ENCODE peak calls at places on chromosomes 1 and 21, in ten cellular contexts. S is GM23248; J is ascending aorta; B is uterus; I is fibroblast of pulmonary artery; C is CD4-positive, CD25-positive, alpha-beta regulatory T cell; U is psoas muscle; Q is astrocyte of the spinal cord; X is fibroblast of lung; R is tibial nerve. M is an unnamed sample.

GRCh38 chr1:206556047-206556747 is 48.9 kb downstream of the RASSF5 start:
- DNase-seq in S (no peak), J (no peak), B (no peak), I (no peak), C (no peak), U (no peak), Q (no peak), X (no peak), R (no peak), M (no peak)

GRCh38 chr1:223421025-223421424 is 27.8 kb downstream of the CCDC185 start:
- DNase-seq in S (no peak), J (no peak), B (no peak), I (no peak), C (no peak), U (no peak), Q (no peak), X (no peak), R (no peak), M (no peak)

GRCh38 chr1:40806724-40807675 is 23.4 kb downstream of the KCNQ4 start:
- DNase-seq in S (no peak), J (peak; percentile 88), B (peak; percentile 64), I (no peak), C (no peak), U (no peak), Q (no peak), X (no peak), R (no peak), M (peak; percentile 43)

GRCh38 chr21:32412162-32412997 is at the start of gene EVA1C:
- DNase-seq in S (peak; percentile 72), J (peak; percentile 84), B (peak; percentile 77), I (peak; percentile 77), C (peak; percentile 71), U (peak; percentile 84), Q (peak; percentile 19), X (peak; percentile 32), R (peak; percentile 49), M (peak; percentile 77)

GRCh38 chr1:16938351-16939321 is 16.9 kb downstream of the CROCC start:
- DNase-seq in S (peak; percentile 35), J (no peak), B (no peak), I (no peak), C (no peak), U (no peak), Q (no peak), X (no peak), R (no peak), M (no peak)

GRCh38 chr1:230066466-230067404 is at the start of gene GALNT2:
- DNase-seq in S (peak; percentile 97), J (peak; percentile 94), B (peak; percentile 86), I (peak; percentile 82), C (peak; percentile 86), U (peak; percentile 94), Q (peak; percentile 78), X (peak; percentile 82), R (peak; percentile 79), M (peak; percentile 87)

GRCh38 chr1:234977891-234978396 is 150.7 kb downstream of the TOMM20 start:
- DNase-seq in S (no peak), J (no peak), B (no peak), I (no peak), C (no peak), U (no peak), Q (no peak), X (no peak), R (no peak), M (no peak)

GRCh38 chr1:228064296-228064695 is 18.2 kb upstream of the ARF1 start:
- DNase-seq in S (no peak), J (no peak), B (no peak), I (no peak), C (no peak), U (peak; percentile 26), Q (no peak), X (no peak), R (no peak), M (no peak)

GRCh38 chr1:155062151-155062686 is 1.3 kb upstream of the EFNA4 start:
- DNase-seq in S (peak; percentile 11), J (no peak), B (peak; percentile 38), I (no peak), C (no peak), U (no peak), Q (no peak), X (no peak), R (no peak), M (no peak)

GRCh38 chr1:155064109-155064812 is 721 bp downstream of the EFNA4 start:
- DNase-seq in S (peak; percentile 65), J (no peak), B (no peak), I (no peak), C (no peak), U (no peak), Q (no peak), X (peak; percentile 41), R (no peak), M (no peak)

GRCh38 chr1:155063550-155064108 is at the start of gene EFNA4:
- DNase-seq in S (peak; percentile 89), J (peak; percentile 87), B (peak; percentile 82), I (peak; percentile 84), C (peak; percentile 78), U (peak; percentile 86), Q (peak; percentile 81), X (peak; percentile 83), R (peak; percentile 59), M (peak; percentile 89)

GRCh38 chr1:155062702-155063411 is 683 bp upstream of the EFNA4 start:
- DNase-seq in S (peak; percentile 69), J (peak; percentile 82), B (peak; percentile 59), I (peak; percentile 40), C (peak; percentile 49), U (no peak), Q (peak; percentile 50), X (peak; percentile 25), R (no peak), M (peak; percentile 70)

DNA sequence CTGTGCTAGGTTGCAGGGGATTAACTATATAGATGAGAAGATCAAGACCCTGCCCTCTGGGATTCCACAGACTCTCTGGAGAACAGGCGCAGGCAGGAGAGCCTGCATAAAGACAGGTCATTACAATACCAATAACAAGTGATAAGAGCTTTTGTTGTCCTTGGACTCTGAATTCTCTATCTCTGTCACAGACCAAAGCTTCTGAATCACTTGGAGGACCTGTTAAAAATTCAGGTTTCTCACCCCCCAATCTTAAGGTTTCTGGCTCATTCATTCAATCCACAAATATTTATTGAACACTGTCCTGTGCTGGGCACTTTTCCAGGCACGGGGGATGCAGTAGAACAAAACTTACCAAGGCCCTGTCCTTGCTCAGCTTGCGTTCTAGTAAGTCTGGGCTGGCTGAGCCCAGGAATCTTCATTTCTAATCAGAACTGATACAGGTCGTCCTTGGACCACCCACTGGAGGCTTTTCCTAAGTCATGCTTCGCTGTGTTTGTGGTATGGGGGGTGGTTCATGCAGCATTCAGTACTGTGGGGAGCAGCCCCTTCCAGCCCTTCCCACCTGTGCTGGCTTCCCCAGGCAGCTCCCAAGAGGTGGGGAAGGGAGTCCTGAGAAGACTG is 1.4 kb downstream of the EFNA4 start:
- DNase-seq in S (no peak), J (no peak), B (no peak), I (no peak), C (no peak), U (no peak), Q (no peak), X (no peak), R (no peak), M (no peak)
- H3K4me3 ChIP-seq in S (peak overlapping the region; percentile 96), J (no peak overlapping the region), B (no peak overlapping the region), I (no peak overlapping the region), C (no peak overlapping the region), U (no peak overlapping the region), Q (no peak overlapping the region), X (no peak overlapping the region), R (no peak overlapping the region), M (no peak overlapping the region)

DNA sequence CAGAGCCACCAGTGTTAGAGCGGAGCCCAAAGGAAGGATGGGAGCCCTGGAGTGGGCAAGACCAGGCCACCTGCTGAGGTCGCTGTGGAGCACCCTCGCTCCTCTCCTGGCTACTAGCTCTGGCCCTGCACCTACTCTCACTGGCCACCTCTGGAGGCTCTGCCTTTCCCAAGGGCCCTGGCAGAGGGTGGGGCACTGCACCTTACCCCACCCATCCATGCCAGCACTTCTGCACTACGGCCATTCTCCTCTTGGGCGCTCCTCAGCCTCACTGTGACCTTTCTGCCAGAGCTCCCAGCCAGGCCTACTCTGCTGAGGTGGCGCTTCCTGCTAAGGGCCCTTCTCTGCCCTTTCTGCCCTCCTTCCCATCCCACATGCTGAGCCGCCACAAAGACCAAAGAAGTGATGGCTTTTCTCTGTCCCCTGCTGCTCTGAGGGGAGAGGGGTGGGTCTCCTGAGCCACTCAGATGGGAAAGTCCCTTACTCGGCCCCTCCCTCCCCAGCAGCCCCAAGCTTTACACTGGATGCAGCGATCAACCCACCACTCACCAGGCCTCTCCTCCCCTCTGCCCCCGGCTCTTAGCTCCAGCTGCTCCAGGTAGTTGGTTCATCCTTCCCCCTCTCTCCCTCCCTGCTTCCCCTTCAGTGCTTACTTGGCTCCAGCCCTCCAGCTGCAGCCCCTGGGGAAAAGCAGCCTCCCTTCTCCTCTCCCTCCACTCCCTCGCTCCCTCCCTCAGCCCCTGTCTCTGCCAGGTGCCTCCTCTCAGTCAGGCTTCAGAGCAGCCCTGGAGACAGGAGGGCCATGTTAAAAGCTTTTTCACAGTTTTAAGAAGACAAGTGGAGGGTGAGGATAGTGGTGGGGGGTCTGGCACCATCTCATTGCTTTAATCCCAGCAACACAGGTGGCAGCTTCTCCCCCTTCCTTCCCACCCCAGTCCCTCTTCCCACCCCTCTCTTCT is 14.8 kb upstream of the TMEM222 start:
- DNase-seq in S (no peak), J (no peak), B (no peak), I (no peak), C (no peak), U (no peak), Q (no peak), X (no peak), R (no peak), M (no peak)
- H3K4me3 ChIP-seq in S (no peak overlapping the region), J (no peak overlapping the region), B (no peak overlapping the region), I (no peak overlapping the region), C (no peak overlapping the region), U (no peak overlapping the region), Q (no peak overlapping the region), X (no peak overlapping the region), R (no peak overlapping the region), M (no peak overlapping the region)

GRCh38 chr1:44810101-44810761 is 1.9 kb downstream of the BTBD19 start:
- DNase-seq in S (no peak), J (peak; percentile 87), B (peak; percentile 62), I (no peak), C (no peak), U (peak; percentile 80), Q (peak; percentile 62), X (peak; percentile 38), R (peak; percentile 43), M (no peak)

GRCh38 chr1:44807364-44808062 is 362 bp upstream of the DYNLT4 start:
- DNase-seq in S (peak; percentile 100), J (peak; percentile 100), B (peak; percentile 97), I (peak; percentile 100), C (peak; percentile 85), U (peak; percentile 97), Q (peak; percentile 100), X (peak; percentile 100), R (peak; percentile 97), M (peak; percentile 99)

GRCh38 chr1:44806704-44807363 is at the start of gene DYNLT4:
- DNase-seq in S (no peak), J (no peak), B (no peak), I (no peak), C (no peak), U (peak; percentile 49), Q (no peak), X (no peak), R (no peak), M (no peak)

GRCh38 chr1:44808938-44809917 is 905 bp downstream of the BTBD19 start:
- DNase-seq in S (peak; percentile 92), J (peak; percentile 86), B (peak; percentile 69), I (peak; percentile 86), C (peak; percentile 82), U (peak; percentile 72), Q (peak; percentile 80), X (peak; percentile 86), R (no peak), M (peak; percentile 60)

DNA sequence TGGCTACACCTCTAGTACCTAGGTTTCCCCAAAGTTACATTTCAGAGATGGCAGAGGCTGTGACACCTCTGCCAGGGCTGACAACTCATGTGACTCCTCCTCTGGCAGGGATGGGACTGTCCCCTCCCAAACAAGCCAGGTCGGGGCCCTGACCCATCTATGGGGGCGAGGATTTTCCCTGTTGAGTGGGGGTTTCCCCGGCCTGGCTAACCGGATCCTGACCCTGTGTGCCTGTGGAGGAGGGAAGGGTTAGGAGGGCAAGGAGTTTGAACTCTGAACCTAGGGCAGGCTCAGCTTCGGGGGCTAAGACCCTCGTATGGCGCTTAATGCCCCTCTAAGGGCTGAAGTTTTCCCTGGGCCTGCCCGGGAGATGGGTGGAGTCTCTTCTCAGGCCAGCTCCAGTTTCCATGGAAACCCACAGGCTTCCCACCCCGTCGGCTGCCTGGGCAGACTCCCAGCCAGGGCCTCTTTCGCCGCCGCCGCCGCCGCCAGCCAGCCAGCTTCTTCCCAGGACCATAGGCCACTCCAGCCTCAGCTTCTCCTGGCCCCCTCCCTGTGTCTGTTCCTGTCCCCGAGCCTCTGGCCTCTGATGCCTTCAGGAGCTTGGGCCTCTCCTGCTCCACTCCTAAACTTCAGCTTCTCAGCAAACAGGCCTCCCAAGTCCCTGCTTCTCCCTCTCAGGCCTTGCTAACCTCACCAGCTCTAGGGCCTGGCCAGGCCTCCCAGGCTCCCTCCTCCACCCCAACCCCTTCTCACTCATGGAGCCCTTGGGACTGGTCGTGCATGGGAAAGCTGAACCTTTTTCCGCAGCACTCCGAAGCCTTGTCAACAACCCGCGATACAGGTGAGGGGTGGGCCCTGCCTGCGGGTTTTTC is at the start of gene BTBD19:
- DNase-seq in S (peak; percentile 98), J (peak; percentile 91), B (peak; percentile 91), I (peak; percentile 95), C (peak; percentile 60), U (peak; percentile 91), Q (peak; percentile 96), X (peak; percentile 93), R (peak; percentile 74), M (peak; percentile 86)
- H3K4me3 ChIP-seq in S (peak within 1 kb of the TSS; percentile 72), J (peak within 1 kb of the TSS; percentile 38), B (peak within 1 kb of the TSS; percentile 21), I (peak within 1 kb of the TSS; percentile 67), C (peak within 1 kb of the TSS; percentile 53), U (peak within 1 kb of the TSS; percentile 51), Q (peak within 1 kb of the TSS; percentile 47), X (peak within 1 kb of the TSS; percentile 47), R (peak within 1 kb of the TSS; percentile 35), M (peak within 1 kb of the TSS; percentile 32)

GRCh38 chr1:85581802-85582686 is 1.5 kb downstream of the CCN1 start:
- DNase-seq in S (peak; percentile 88), J (no peak), B (peak; percentile 61), I (peak; percentile 88), C (no peak), U (peak; percentile 58), Q (peak; percentile 82), X (peak; percentile 79), R (no peak), M (peak; percentile 38)
- H3K4me3 ChIP-seq in S (peak overlapping the region; percentile 98), J (peak overlapping the region; percentile 88), B (peak overlapping the region; percentile 66), I (peak overlapping the region; percentile 94), C (no peak overlapping the region), U (peak overlapping the region; percentile 74), Q (peak overlapping the region; percentile 79), X (peak overlapping the region; percentile 55), R (peak overlapping the region; percentile 70), M (peak overlapping the region; percentile 76)